ENCODE peak calls at places on chromosomes 13 and 19, in ten cellular contexts. H is NCI-H446; Z is Peyer's patch; O is AG09319; P is HTR-8/SVneo; R is brain microvascular endothelial cell; J is NCI-H1092 treated with DMSO at 0.1 percent for 48 hours; Q is fibroblast of pulmonary artery; V is activated CD8-positive, alpha-beta memory T cell treated with anti-CD3 and anti-CD28 coated beads for 48 hours; E is transverse colon. D is an unnamed sample.
A peak's percentile ranks its signal among the peaks of the same experiment; 100 is the strongest.

GRCh38 chr13:22880756-22881701 is 299.8 kb upstream of the SGCG start:
- DNase-seq in Z (no peak), R (no peak), O (no peak), V (no peak), E (no peak), H (no peak), P (no peak), J (no peak), Q (no peak), D (no peak)

GRCh38 chr13:102441085-102441484 is 39.2 kb upstream of the FGF14 start:
- DNase-seq in Z (no peak), H (no peak), J (no peak), O (no peak), Q (no peak), E (no peak), R (no peak), P (no peak), V (no peak), D (no peak)

GRCh38 chr19:29483944-29484581 is 41.7 kb upstream of the VSTM2B start:
- DNase-seq in H (no peak), Q (no peak), J (no peak), P (no peak), Z (peak; percentile 17), R (no peak), V (no peak), O (no peak), E (no peak), D (no peak)

GRCh38 chr19:2041686-2042484 is 9.2 kb downstream of the MKNK2 start:
- DNase-seq in Z (peak; percentile 99), H (peak; percentile 98), P (peak; percentile 61), J (peak; percentile 97), R (peak; percentile 85), Q (peak; percentile 86), E (peak; percentile 99), O (peak; percentile 57), V (peak; percentile 98), D (peak; percentile 100)

GRCh38 chr13:30107536-30108136 is 199.7 kb downstream of the KATNAL1 start:
- DNase-seq in H (no peak), J (no peak), R (no peak), Z (no peak), Q (no peak), V (no peak), P (no peak), O (no peak), E (peak; percentile 17), D (no peak)

GRCh38 chr19:6772028-6772865 is at the start of gene VAV1:
- DNase-seq in P (no peak), J (no peak), R (no peak), Q (no peak), Z (peak; percentile 94), E (peak; percentile 84), V (peak; percentile 55), H (no peak), O (no peak), D (peak; percentile 95)

GRCh38 chr13:95553614-95554385 is 1.3 kb downstream of the CLDN10 start:
- DNase-seq in O (no peak), R (no peak), V (no peak), Z (no peak), E (no peak), J (no peak), Q (no peak), H (no peak), P (no peak), D (peak; percentile 22)

GRCh38 chr19:14432817-14433453 is at the start of gene PKN1:
- DNase-seq in Z (peak; percentile 72), J (peak; percentile 53), Q (peak; percentile 28), H (peak; percentile 73), P (peak; percentile 82), O (no peak), R (no peak), E (peak; percentile 59), V (peak; percentile 50), D (peak; percentile 93)

GRCh38 chr19:53942001-53942786 is 20.5 kb upstream of the CACNG8 start:
- DNase-seq in P (no peak), J (no peak), E (no peak), Z (no peak), H (no peak), Q (peak; percentile 40), R (peak; percentile 2), V (no peak), O (no peak), D (no peak)

GRCh38 chr13:40231311-40231710 is 435.1 kb downstream of the FOXO1 start:
- DNase-seq in O (no peak), H (no peak), J (no peak), V (no peak), E (no peak), P (no peak), Z (no peak), Q (no peak), R (no peak), D (no peak)

GRCh38 chr13:105672911-105673310 is 862.6 kb downstream of the EFNB2 start:
- DNase-seq in E (no peak), O (no peak), R (no peak), Z (no peak), J (no peak), P (no peak), V (no peak), Q (no peak), H (no peak), D (no peak)